ENCODE peak calls at places on chromosomes 7 and 10, in seven cellular contexts. M is right atrium auricular region, C is body of pancreas, H is NB4, R is tibial nerve, D is lower leg skin, W is SJCRH30. O is an unnamed sample.

GRCh38 chr7:44798649-44799275 is 2.3 kb downstream of the PPIA start:
- DNase-seq in M (no peak), C (no peak), H (no peak), R (no peak), D (no peak), W (no peak), O (peak; percentile 38)

GRCh38 chr10:34319197-34319846 is 495.8 kb downstream of the PARD3 start:
- DNase-seq in M (no peak), C (peak; percentile 78), H (no peak), R (no peak), D (no peak), W (peak; percentile 71), O (peak; percentile 97)

GRCh38 chr10:26621889-26622681 is 75.4 kb upstream of the PDSS1 start:
- DNase-seq in M (peak; percentile 67), C (peak; percentile 56), H (peak; percentile 73), R (peak; percentile 33), D (peak; percentile 91), W (no peak), O (peak; percentile 1)

GRCh38 chr7:101772508-101773306 is 44.7 kb upstream of the CUX1 start:
- DNase-seq in M (no peak), C (no peak), H (no peak), R (no peak), D (no peak), W (no peak), O (no peak)

GRCh38 chr10:30865141-30865926 is 166.3 kb downstream of the ZNF438 start:
- DNase-seq in M (no peak), C (no peak), H (peak; percentile 78), R (no peak), D (no peak), W (no peak), O (no peak)

GRCh38 chr10:47040041-47040491 is 128.8 kb downstream of the PTPN20 start:
- DNase-seq in M (no peak), C (no peak), H (no peak), R (no peak), D (peak; percentile 80), W (no peak), O (no peak)

GRCh38 chr10:26215923-26216576 is 524 bp upstream of the GAD2 start:
- DNase-seq in M (no peak), C (peak; percentile 64), H (no peak), R (no peak), D (no peak), W (no peak), O (peak; percentile 6)

GRCh38 chr10:3757638-3758490 is 27.1 kb downstream of the KLF6 start:
- DNase-seq in M (no peak), C (no peak), H (no peak), R (no peak), D (peak; percentile 84), W (no peak), O (no peak)

GRCh38 chr10:67606572-67606971 is 89.4 kb downstream of the CTNNA3 start:
- DNase-seq in M (no peak), C (no peak), H (no peak), R (no peak), D (no peak), W (peak; percentile 31), O (peak; percentile 39)

GRCh38 chr10:132544744-132545658 is 7.4 kb downstream of the INPP5A start:
- DNase-seq in M (no peak), C (peak; percentile 6), H (peak; percentile 82), R (no peak), D (no peak), W (no peak), O (no peak)

GRCh38 chr7:1693991-1694524 is 24.0 kb downstream of the ELFN1 start:
- DNase-seq in M (no peak), C (peak; percentile 7), H (peak; percentile 47), R (no peak), D (peak; percentile 81), W (peak; percentile 72), O (peak; percentile 12)

GRCh38 chr10:77350711-77351119 is 286.9 kb downstream of the KCNMA1 start:
- DNase-seq in M (peak; percentile 77), C (peak; percentile 21), H (peak; percentile 82), R (peak; percentile 12), D (no peak), W (peak; percentile 97), O (peak; percentile 97)

GRCh38 chr7:135802697-135803096 is 54.1 kb upstream of the FAM180A start:
- DNase-seq in M (no peak), C (no peak), H (no peak), R (no peak), D (no peak), W (no peak), O (no peak)

GRCh38 chr10:5484205-5484604 is 15.2 kb downstream of the CALML5 start:
- DNase-seq in M (no peak), C (no peak), H (no peak), R (no peak), D (no peak), W (no peak), O (no peak)

GRCh38 chr10:92385836-92386235 is 94.9 kb downstream of the MARCHF5 start:
- DNase-seq in M (no peak), C (no peak), H (peak; percentile 31), R (no peak), D (no peak), W (no peak), O (no peak)

DNA sequence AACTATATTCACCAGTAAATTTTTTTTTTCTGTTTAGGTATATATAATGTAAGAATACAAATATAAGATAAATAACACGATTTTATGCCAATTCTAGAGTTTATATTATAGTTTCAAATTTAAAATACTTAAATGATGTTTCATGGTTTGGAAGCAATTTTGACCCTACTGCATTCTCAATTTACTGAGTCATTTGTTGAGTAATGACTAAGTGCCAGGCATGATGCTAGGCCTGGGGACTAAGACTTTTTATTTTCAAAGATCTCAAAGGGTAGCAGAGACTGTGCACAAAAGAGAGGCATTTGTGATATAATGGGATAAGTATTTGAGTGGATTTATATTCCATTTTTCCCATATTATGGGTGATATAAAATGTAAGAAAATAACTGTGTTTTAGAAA is 78.9 kb upstream of the SMIM30 start:
- DNase-seq in M (no peak), C (no peak), H (no peak), R (no peak), D (no peak), W (no peak), O (peak; percentile 78)
- H3K4me3 ChIP-seq in M (no peak overlapping the region), C (no peak overlapping the region), H (no peak overlapping the region), R (no peak overlapping the region), D (no peak overlapping the region), W (no peak overlapping the region), O (no peak overlapping the region)

GRCh38 chr7:42854521-42855118 is 57.2 kb downstream of the C7orf25 start:
- DNase-seq in M (no peak), C (peak; percentile 52), H (no peak), R (no peak), D (no peak), W (no peak), O (no peak)

GRCh38 chr7:42858570-42858969 is 53.3 kb downstream of the C7orf25 start:
- DNase-seq in M (no peak), C (no peak), H (no peak), R (no peak), D (no peak), W (no peak), O (peak; percentile 29)

DNA sequence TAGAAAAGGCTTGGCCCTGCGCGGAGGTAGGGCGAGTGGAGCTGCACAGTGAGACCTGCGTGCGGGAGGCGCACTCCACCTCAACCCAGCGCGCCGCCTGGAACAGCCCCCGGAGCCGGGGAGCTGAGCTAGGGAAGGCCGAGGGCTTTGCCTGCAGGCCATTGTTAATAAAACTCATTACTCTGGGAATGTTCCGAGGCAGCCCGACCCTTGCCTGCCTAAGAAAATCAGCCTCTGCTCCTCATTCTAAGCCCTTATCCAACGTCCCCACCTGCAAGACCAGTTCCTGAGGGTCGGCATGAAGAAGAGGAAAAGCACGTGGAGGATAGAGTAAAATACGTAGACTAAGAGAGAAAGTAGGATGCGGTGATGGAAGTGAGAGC is 55.3 kb downstream of the C7orf25 start:
- DNase-seq in M (no peak), C (no peak), H (no peak), R (no peak), D (no peak), W (no peak), O (no peak)
- H3K4me3 ChIP-seq in M (peak overlapping the region; percentile 38), C (no peak overlapping the region), H (no peak overlapping the region), R (peak overlapping the region; percentile 47), D (no peak overlapping the region), W (no peak overlapping the region), O (peak overlapping the region; percentile 56)

GRCh38 chr7:8443871-8444756 is 10.7 kb downstream of the NXPH1 start:
- DNase-seq in M (no peak), C (peak; percentile 43), H (no peak), R (no peak), D (no peak), W (no peak), O (no peak)
- H3K4me3 ChIP-seq in M (no peak overlapping the region), C (no peak overlapping the region), H (no peak overlapping the region), R (no peak overlapping the region), D (no peak overlapping the region), W (no peak overlapping the region), O (no peak overlapping the region)

GRCh38 chr7:128937271-128937646 is 468 bp upstream of the IRF5 start:
- DNase-seq in M (no peak), C (no peak), H (no peak), R (no peak), D (peak; percentile 84), W (no peak), O (no peak)
- H3K4me3 ChIP-seq in M (peak overlapping the region; percentile 60), C (peak overlapping the region; percentile 80), H (no peak overlapping the region), R (peak overlapping the region; percentile 60), D (peak overlapping the region; percentile 46), W (peak overlapping the region; percentile 51), O (no peak overlapping the region)

DNA sequence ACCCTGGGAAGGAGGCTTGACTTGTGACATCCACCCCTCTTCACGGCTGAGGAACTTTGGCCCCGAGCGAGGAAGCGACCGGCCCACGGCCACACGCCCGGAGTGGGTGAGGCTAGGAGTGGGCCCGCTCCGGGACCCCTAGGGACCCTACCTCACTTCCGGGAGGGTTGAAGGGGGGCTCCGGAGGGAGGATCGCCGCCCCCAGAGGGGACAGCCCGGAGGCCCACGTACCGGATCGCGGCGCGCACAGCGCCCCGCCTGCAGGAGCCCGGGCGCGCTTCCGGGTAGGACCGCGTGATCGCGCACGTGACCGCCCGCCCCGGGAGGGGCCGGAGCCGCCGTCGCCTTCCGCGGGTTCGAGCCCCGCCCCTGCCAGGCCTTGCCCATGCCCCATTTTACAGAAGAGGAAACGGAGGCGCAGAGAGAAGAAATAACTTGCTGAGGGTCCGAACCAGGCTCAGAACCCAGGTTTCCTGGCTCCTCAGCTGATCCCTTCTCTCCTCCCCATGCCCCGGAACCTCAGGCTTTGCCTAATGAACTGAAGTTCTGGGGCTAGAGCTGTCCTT is at the start of gene HPS1:
- DNase-seq in M (peak; percentile 81), C (peak; percentile 85), H (peak; percentile 87), R (peak; percentile 70), D (peak; percentile 97), W (no peak), O (peak; percentile 69)
- H3K4me3 ChIP-seq in M (peak within 1 kb of the TSS; percentile 94), C (peak within 1 kb of the TSS; percentile 98), H (peak within 1 kb of the TSS; percentile 82), R (peak within 1 kb of the TSS; percentile 93), D (peak within 1 kb of the TSS; percentile 63), W (peak within 1 kb of the TSS; percentile 54), O (peak within 1 kb of the TSS; percentile 86)

DNA sequence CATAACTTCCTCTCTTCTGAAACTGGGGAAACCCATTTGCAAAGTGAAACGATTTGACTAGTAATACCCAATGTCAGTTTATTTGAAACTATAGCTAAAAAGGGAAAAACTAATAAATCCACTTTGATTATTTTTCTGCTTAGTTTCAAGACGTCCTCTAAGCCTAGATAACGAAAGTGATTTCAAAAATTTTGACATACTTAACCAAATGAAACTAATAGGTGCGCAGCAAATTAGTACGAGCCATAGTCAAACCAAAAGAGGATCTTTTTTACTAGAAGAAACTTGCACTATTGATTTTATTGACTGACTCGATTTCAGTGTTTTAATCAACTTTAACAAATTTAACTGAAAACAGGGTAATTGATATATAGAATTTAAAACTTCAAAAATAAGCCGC is 9.9 kb upstream of the SP8 start:
- DNase-seq in M (no peak), C (no peak), H (no peak), R (no peak), D (no peak), W (no peak), O (no peak)
- H3K4me3 ChIP-seq in M (no peak overlapping the region), C (no peak overlapping the region), H (no peak overlapping the region), R (no peak overlapping the region), D (no peak overlapping the region), W (no peak overlapping the region), O (no peak overlapping the region)

GRCh38 chr10:12463459-12463838 is 114.1 kb downstream of the CAMK1D start:
- DNase-seq in M (no peak), C (no peak), H (no peak), R (no peak), D (no peak), W (no peak), O (no peak)
- H3K4me3 ChIP-seq in M (no peak overlapping the region), C (no peak overlapping the region), H (no peak overlapping the region), R (no peak overlapping the region), D (no peak overlapping the region), W (no peak overlapping the region), O (no peak overlapping the region)